ENCODE peak calls at places on chromosomes 16 and 17, in nine cellular contexts. Q is neuronal stem cell; Y is stimulated activated CD8-positive, alpha-beta memory T cell treated with anti-CD3 and anti-CD28 coated beads, Interleukin-15, amount 100 ng/mL, for 48 hours; E is non-pigmented ciliary epithelial cell; R is amygdala; F is esophagus squamous epithelium; T is fibroblast of lung; X is EH; M is lower leg skin. P is an unnamed sample.

GRCh38 chr17:199195-199604 is 17.8 kb upstream of the DOC2B start:
- DNase-seq in Q (no peak), Y (no peak), E (no peak), R (no peak), F (no peak), T (peak), X (peak), M (no peak), P (peak)

GRCh38 chr17:9977175-9977574 is 72.1 kb upstream of the RCVRN start:
- DNase-seq in Q (no peak), Y (no peak), E (no peak), R (no peak), F (no peak), T (no peak), X (no peak), M (no peak), P (no peak)

GRCh38 chr17:47720754-47721533 is 12.1 kb upstream of the TBX21 start:
- DNase-seq in Q (no peak), Y (peak), E (no peak), R (no peak), F (no peak), T (no peak), X (peak), M (no peak), P (peak)

GRCh38 chr16:19235478-19235877 is 50.1 kb upstream of the CLEC19A start:
- DNase-seq in Q (no peak), Y (no peak), E (no peak), R (no peak), F (no peak), T (no peak), X (no peak), M (no peak), P (no peak)

GRCh38 chr17:18976201-18976600 is 24.2 kb downstream of the SLC5A10 start:
- DNase-seq in Q (no peak), Y (no peak), E (no peak), R (no peak), F (no peak), T (no peak), X (no peak), M (no peak), P (no peak)

GRCh38 chr17:16486373-16487250 is 5.4 kb downstream of the LRRC75A start:
- DNase-seq in Q (no peak), Y (no peak), E (peak), R (no peak), F (no peak), T (peak), X (peak), M (peak), P (peak)

GRCh38 chr17:52207786-52208185 is 49.3 kb upstream of the CA10 start:
- DNase-seq in Q (no peak), Y (no peak), E (no peak), R (no peak), F (no peak), T (no peak), X (no peak), M (no peak), P (no peak)

GRCh38 chr17:17497065-17497844 is 1.1 kb upstream of the RASD1 start:
- DNase-seq in Q (no peak), Y (no peak), E (no peak), R (no peak), F (no peak), T (no peak), X (peak), M (no peak), P (no peak)

GRCh38 chr16:73082608-73083007 is 34.7 kb upstream of the ZFHX3 start:
- DNase-seq in Q (no peak), Y (no peak), E (peak), R (no peak), F (no peak), T (peak), X (peak), M (no peak), P (peak)

P was measured in stromal cell of bone marrow.